ENCODE peak calls at places on chromosome 20, in five cellular contexts. Q is activated naive CD8-positive, alpha-beta T cell treated with anti-CD3 and anti-CD28 coated beads, Interleukin-2, amount 50 U/mL, for 24 hours; B is small intestine; X is DMS 273 treated with DMSO at 0.1 percent for 48 hours; C is T follicular helper cell. P is an unnamed sample.

GRCh38 chr20:23686046-23686750 is 2.6 kb downstream of the CST4 start:
- DNase-seq in Q (no peak), B (no peak), X (no peak), C (no peak), P (no peak)

GRCh38 chr20:13554076-13554475 is 84.7 kb downstream of the TASP1 start:
- DNase-seq in Q (no peak), B (no peak), X (no peak), C (no peak), P (no peak)

GRCh38 chr20:46931699-46932098 is 37.1 kb downstream of the EYA2 start:
- DNase-seq in Q (no peak), B (no peak), X (no peak), C (no peak), P (no peak)

GRCh38 chr20:24420567-24420966 is 48.9 kb upstream of the SYNDIG1 start:
- DNase-seq in Q (no peak), B (no peak), X (no peak), C (no peak), P (no peak)

GRCh38 chr20:24691901-24692351 is 222.5 kb downstream of the SYNDIG1 start:
- DNase-seq in Q (no peak), B (no peak), X (no peak), C (no peak), P (no peak)

GRCh38 chr20:5513975-5514516 is 197.3 kb upstream of the PROKR2 start:
- DNase-seq in Q (no peak), B (peak), X (no peak), C (no peak), P (no peak)

GRCh38 chr20:5504061-5504739 is 187.4 kb upstream of the PROKR2 start:
- DNase-seq in Q (peak), B (peak), X (peak), C (no peak), P (peak)

GRCh38 chr20:59403261-59403961 is 103.0 kb downstream of the EDN3 start:
- DNase-seq in Q (peak), B (peak), X (no peak), C (peak), P (peak)

GRCh38 chr20:46349742-46350056 is 41.4 kb upstream of the CDH22 start:
- DNase-seq in Q (no peak), B (no peak), X (no peak), C (no peak), P (no peak)

GRCh38 chr20:38032585-38033329 is 499 bp downstream of the TTI1 start:
- DNase-seq in Q (peak), B (no peak), X (no peak), C (no peak), P (peak)

GRCh38 chr20:11810316-11811130 is 107.2 kb upstream of the BTBD3 start:
- DNase-seq in Q (no peak), B (no peak), X (no peak), C (no peak), P (no peak)

GRCh38 chr20:2401527-2401926 is 20.8 kb downstream of the TGM6 start:
- DNase-seq in Q (no peak), B (no peak), X (no peak), C (no peak), P (no peak)

GRCh38 chr20:10674684-10675455 is 1.1 kb upstream of the JAG1 start:
- DNase-seq in Q (peak), B (peak), X (no peak), C (no peak), P (peak)

GRCh38 chr20:21143194-21143890 is 17.5 kb downstream of the KIZ start:
- DNase-seq in Q (no peak), B (no peak), X (no peak), C (no peak), P (no peak)

GRCh38 chr20:23585808-23586734 is 17.8 kb upstream of the CST9L start:
- DNase-seq in Q (no peak), B (no peak), X (no peak), C (no peak), P (no peak)

GRCh38 chr20:1942061-1942460 is 46.9 kb downstream of the SIRPA start:
- DNase-seq in Q (no peak), B (no peak), X (no peak), C (no peak), P (no peak)

GRCh38 chr20:62365814-62366369 is 1.2 kb downstream of the LAMA5 start:
- DNase-seq in Q (no peak), B (no peak), X (no peak), C (no peak), P (no peak)

GRCh38 chr20:45229264-45230056 is 8.3 kb downstream of the SEMG2 start:
- DNase-seq in Q (peak), B (peak), X (no peak), C (no peak), P (peak)

GRCh38 chr20:31985152-31985551 is 17.2 kb downstream of the XKR7 start:
- DNase-seq in Q (no peak), B (no peak), X (peak), C (no peak), P (no peak)

GRCh38 chr20:24993337-24994185 is 1.0 kb upstream of the APMAP start:
- DNase-seq in Q (no peak), B (peak), X (peak), C (no peak), P (no peak)

GRCh38 chr20:40955326-40955725 is 73.3 kb upstream of the TOP1 start:
- DNase-seq in Q (no peak), B (no peak), X (no peak), C (no peak), P (no peak)

GRCh38 chr20:50144362-50144761 is 9.2 kb downstream of the PEDS1 start:
- DNase-seq in Q (no peak), B (no peak), X (no peak), C (no peak), P (no peak)

P was measured in activated CD8-positive, alpha-beta T cell treated with anti-CD3 and anti-CD28 coated beads for 36 hours.